ENCODE peak calls at places on chromosome 19, in ten cellular contexts. H, R, Z, C, P, T, B, K, O and G are unnamed samples. For H3K4me1, the result is how much of the 10 kb centered on the place peaks cover.

GRCh38 chr19:29596885-29597525 is 9.1 kb upstream of the POP4 start:
- DNase-seq in O (no peak), C (peak), H (no peak), T (no peak), P (no peak), K (no peak), B (no peak), R (no peak), Z (no peak), G (no peak)

GRCh38 chr19:19074172-19074905 is 10.5 kb downstream of the SLC25A42 start:
- DNase-seq in C (no peak), P (no peak), K (no peak), R (no peak), O (no peak), Z (no peak), H (no peak), B (no peak), T (no peak), G (no peak)

GRCh38 chr19:6680141-6680540 is 10.2 kb upstream of the TNFSF14 start:
- DNase-seq in K (no peak), O (no peak), P (no peak), R (no peak), Z (no peak), H (no peak), C (no peak), B (no peak), T (no peak), G (no peak)

GRCh38 chr19:54473071-54473941 is at the start of gene CDC42EP5:
- DNase-seq in P (no peak), O (no peak), K (peak), Z (peak), B (peak), R (peak), C (no peak), T (peak), H (peak), G (no peak)

GRCh38 chr19:2426661-2427322 is 594 bp downstream of the TIMM13 start:
- DNase-seq in K (no peak), R (peak), B (peak), C (peak), Z (peak), P (peak), H (peak), T (peak), O (peak), G (peak)

GRCh38 chr19:9966448-9966847 is 30.1 kb upstream of the OLFM2 start:
- DNase-seq in T (no peak), C (no peak), O (no peak), P (no peak), H (no peak), Z (no peak), K (no peak), B (no peak), R (no peak), G (no peak)

GRCh38 chr19:4354282-4354681 is 10.9 kb downstream of the MPND start:
- DNase-seq in O (no peak), Z (no peak), B (no peak), T (no peak), H (no peak), P (no peak), R (no peak), K (no peak), C (no peak), G (no peak)

GRCh38 chr19:12611361-12611699 is 610 bp downstream of the ZNF791 start:
- DNase-seq in O (peak), Z (peak), R (peak), P (no peak), T (peak), C (peak), B (peak), K (peak), H (peak), G (peak)

GRCh38 chr19:1002600-1002999 is 2.4 kb downstream of the GRIN3B start:
- DNase-seq in Z (no peak), B (no peak), O (no peak), H (no peak), R (no peak), T (no peak), P (no peak), K (no peak), C (no peak), G (no peak)

GRCh38 chr19:54136086-54136863 is 1.3 kb upstream of the CNOT3 start:
- DNase-seq in K (no peak), T (no peak), C (no peak), O (no peak), Z (peak), P (no peak), R (no peak), B (no peak), H (no peak), G (no peak)

GRCh38 chr19:39261704-39262103 is 6.5 kb upstream of the IFNL2 start:
- DNase-seq in T (no peak), P (no peak), R (no peak), O (no peak), H (no peak), C (no peak), B (no peak), Z (no peak), K (no peak), G (no peak)

GRCh38 chr19:13823256-13823655 is 28.0 kb downstream of the ZSWIM4 start:
- DNase-seq in H (no peak), B (no peak), T (no peak), C (no peak), R (no peak), O (no peak), Z (no peak), P (no peak), K (no peak), G (no peak)

GRCh38 chr19:33675501-33676124 is 53.9 kb downstream of the CHST8 start:
- DNase-seq in P (no peak), K (no peak), H (no peak), B (no peak), Z (no peak), O (no peak), T (no peak), C (no peak), R (peak), G (peak)

GRCh38 chr19:10919352-10920287 is 8.8 kb downstream of the YIPF2 start:
- DNase-seq in R (no peak), O (no peak), C (no peak), K (no peak), B (no peak), T (no peak), P (no peak), H (peak), Z (no peak), G (no peak)

GRCh38 chr19:13938361-13939027 is at the start of gene PODNL1:
- DNase-seq in R (no peak), C (no peak), T (no peak), H (no peak), B (no peak), P (no peak), K (peak), O (no peak), Z (no peak), G (no peak)

GRCh38 chr19:30046522-30046921 is 104.5 kb downstream of the URI1 start:
- DNase-seq in H (no peak), O (no peak), P (peak), R (no peak), K (no peak), B (no peak), T (no peak), C (no peak), Z (no peak), G (no peak)

GRCh38 chr19:46863818-46864629 is 3.2 kb downstream of the ARHGAP35 start:
- DNase-seq in Z (no peak), H (peak), T (peak), K (no peak), C (peak), P (no peak), O (no peak), B (no peak), R (peak), G (peak)

DNA sequence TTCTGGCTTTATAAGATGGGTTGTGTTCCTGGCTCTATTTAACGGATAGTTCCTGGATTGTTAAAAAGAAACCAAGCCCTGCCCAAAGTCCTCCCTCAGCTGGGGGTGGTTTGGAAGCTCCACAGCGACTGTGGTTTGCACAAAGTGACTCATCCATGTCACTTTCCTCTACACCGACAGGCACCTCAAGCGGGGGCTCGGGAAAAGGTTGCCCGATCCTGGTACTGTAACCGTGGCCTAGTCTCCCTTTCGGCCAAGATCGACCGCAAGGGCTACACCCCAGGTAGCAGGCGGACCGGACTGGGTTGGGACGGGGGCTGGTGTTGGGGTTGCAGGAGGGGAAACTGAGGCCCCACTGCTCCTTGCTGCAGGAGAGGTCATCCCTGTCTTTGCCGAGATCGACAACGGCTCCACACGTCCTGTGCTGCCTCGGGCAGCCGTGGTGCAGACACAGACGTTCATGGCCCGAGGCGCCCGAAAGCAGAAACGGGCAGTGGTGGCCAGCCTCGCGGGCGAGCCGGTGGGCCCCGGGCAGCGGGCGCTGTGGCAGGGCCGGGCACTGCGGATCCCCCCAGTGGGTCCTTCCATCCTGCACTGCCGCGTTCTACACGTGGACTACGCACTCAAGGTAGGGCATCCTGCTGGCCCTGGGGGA is 1.6 kb downstream of the ARRDC2 start:
- DNase-seq in H (no peak), Z (no peak), R (no peak), C (no peak), B (no peak), O (no peak), K (no peak), T (no peak), P (no peak), G (no peak)
- H3K27ac ChIP-seq in H (no peak), Z (no peak), R (peak), C (no peak), B (no peak), O (peak), K (peak), T (no peak), P (no peak), G (peak)

GRCh38 chr19:40717325-40717879 is 490 bp downstream of the ITPKC start:
- DNase-seq in R (no peak), P (no peak), C (no peak), B (no peak), O (no peak), H (peak), Z (peak), K (peak), T (peak), G (peak)
- H3K4me1 ChIP-seq in R (half or more), P (under half), C (under half), B (under half), O (under half), H (half or more), Z (half or more), K (half or more), T (half or more), G (under half)

GRCh38 chr19:5621311-5621944 is 1.1 kb downstream of the SAFB2 start:
- DNase-seq in T (peak), B (peak), H (no peak), Z (no peak), K (peak), R (peak), O (no peak), P (no peak), C (no peak), G (no peak)

GRCh38 chr19:5624154-5624663 is 1.3 kb downstream of the SAFB start:
- DNase-seq in K (peak), R (peak), C (no peak), B (peak), P (peak), O (no peak), H (peak), T (peak), Z (no peak), G (peak)

GRCh38 chr19:5623397-5624153 is 692 bp downstream of the SAFB start:
- DNase-seq in K (no peak), P (peak), R (no peak), C (no peak), O (no peak), B (no peak), T (no peak), H (peak), Z (no peak), G (no peak)

GRCh38 chr19:5621945-5622464 is 571 bp downstream of the SAFB2 start:
- DNase-seq in C (no peak), H (peak), P (peak), K (no peak), T (no peak), Z (peak), O (no peak), R (no peak), B (no peak), G (no peak)

GRCh38 chr19:5622465-5623396 is at the start of the genes SAFB and SAFB2:
- DNase-seq in O (peak), K (peak), C (peak), Z (peak), P (peak), R (peak), T (peak), B (peak), H (peak), G (peak)
- H3K27ac ChIP-seq in O (peak), K (peak), C (peak), Z (peak), P (peak), R (peak), T (peak), B (peak), H (peak), G (peak)

GRCh38 chr19:38033658-38034150 is 126.7 kb downstream of the SIPA1L3 start:
- DNase-seq in T (no peak), Z (no peak), C (no peak), R (no peak), B (no peak), H (no peak), O (no peak), P (peak), K (no peak), G (no peak)
- H3K4me1 ChIP-seq in T (under half), Z (under half), C (under half), R (under half), B (under half), H (under half), O (under half), P (half or more), K (under half), G (under half)